ENCODE peak calls at places on chromosome 1, in ten cellular contexts. W is adrenal gland; U is AG08396; K is CD4-positive, alpha-beta T cell; C is mucosa of descending colon; A is AG08395; Y is stromal cell of bone marrow; F is Ammon's horn; S is activated CD4-positive, alpha-beta T cell treated with anti-CD3 and anti-CD28 coated beads, Interleukin-2, amount 10 ng/mL, durations not matched to agents 7 days and 5 days; I is NT2/D1. G is an unnamed sample.

GRCh38 chr1:67766117-67766978 is 66.9 kb downstream of the GNG12 start:
- DNase-seq in W (peak), U (peak), K (peak), C (no peak), A (peak), Y (peak), F (peak), S (peak), I (no peak), G (peak)

GRCh38 chr1:7429290-7429689 is 341.8 kb upstream of the VAMP3 start:
- DNase-seq in W (no peak), U (no peak), K (no peak), C (no peak), A (no peak), Y (no peak), F (no peak), S (no peak), I (no peak), G (no peak)

GRCh38 chr1:221439734-221440436 is 302.0 kb downstream of the DUSP10 start:
- DNase-seq in W (no peak), U (peak), K (no peak), C (no peak), A (peak), Y (peak), F (no peak), S (no peak), I (no peak), G (no peak)

GRCh38 chr1:97258597-97258996 is 537.0 kb downstream of the PTBP2 start:
- DNase-seq in W (no peak), U (no peak), K (no peak), C (no peak), A (no peak), Y (no peak), F (no peak), S (no peak), I (no peak), G (no peak)

GRCh38 chr1:160665330-160666078 is 18.7 kb upstream of the SLAMF1 start:
- DNase-seq in W (peak), U (no peak), K (no peak), C (peak), A (no peak), Y (no peak), F (no peak), S (no peak), I (no peak), G (peak)

GRCh38 chr1:182698977-182699672 is 14.7 kb upstream of the RGS8 start:
- DNase-seq in W (no peak), U (no peak), K (no peak), C (no peak), A (no peak), Y (peak), F (no peak), S (no peak), I (no peak), G (no peak)

GRCh38 chr1:54409156-54410142 is 3.3 kb upstream of the SSBP3 start:
- DNase-seq in W (no peak), U (no peak), K (peak), C (peak), A (no peak), Y (no peak), F (no peak), S (peak), I (no peak), G (no peak)

GRCh38 chr1:116087628-116088027 is 23.6 kb upstream of the MAB21L3 start:
- DNase-seq in W (no peak), U (no peak), K (no peak), C (no peak), A (no peak), Y (no peak), F (no peak), S (no peak), I (no peak), G (no peak)